ENCODE peak calls at places on chromosomes 3 and 15, in seven cellular contexts. M is endothelial cell, R is fibroblast of mammary gland, G is A673, F is fibroblast of the aortic adventitia, O is upper lobe of right lung, H is BJ. X is an unnamed sample.

GRCh38 chr3:44125882-44126281 is 115.8 kb upstream of the TOPAZ1 start:
- DNase-seq in M (no peak), R (peak; percentile 52), G (no peak), F (peak; percentile 87), O (no peak), H (no peak), X (no peak)

GRCh38 chr15:95994418-95994817 is 336.1 kb upstream of the NR2F2 start:
- DNase-seq in M (no peak), R (peak; percentile 73), G (peak; percentile 4), F (peak; percentile 8), O (no peak), H (no peak), X (no peak)

GRCh38 chr3:61299343-61299742 is 48.1 kb upstream of the FHIT start:
- DNase-seq in M (no peak), R (no peak), G (no peak), F (no peak), O (no peak), H (no peak), X (no peak)

GRCh38 chr3:25427155-25428002 is 684 bp upstream of the RARB start:
- DNase-seq in M (no peak), R (peak; percentile 64), G (no peak), F (peak; percentile 50), O (no peak), H (no peak), X (no peak)

GRCh38 chr15:64152507-64153387 is 1.2 kb downstream of the SNX22 start:
- DNase-seq in M (no peak), R (no peak), G (no peak), F (no peak), O (peak; percentile 71), H (no peak), X (peak; percentile 65)

GRCh38 chr3:152174876-152175575 is 93.7 kb upstream of the MBNL1 start:
- DNase-seq in M (no peak), R (no peak), G (no peak), F (no peak), O (no peak), H (no peak), X (no peak)

GRCh38 chr3:134869153-134869726 is 74.2 kb downstream of the EPHB1 start:
- DNase-seq in M (no peak), R (no peak), G (no peak), F (no peak), O (no peak), H (no peak), X (no peak)

GRCh38 chr15:81398910-81399551 is 25.0 kb upstream of the TMC3 start:
- DNase-seq in M (no peak), R (peak; percentile 59), G (no peak), F (peak; percentile 35), O (no peak), H (peak; percentile 39), X (no peak)

GRCh38 chr15:90221251-90221900 is 12.4 kb downstream of the CIB1 start:
- DNase-seq in M (peak; percentile 76), R (peak; percentile 92), G (peak; percentile 67), F (peak; percentile 95), O (peak; percentile 82), H (no peak), X (peak; percentile 78)

GRCh38 chr3:193863657-193864323 is 270.8 kb downstream of the OPA1 start:
- DNase-seq in M (no peak), R (no peak), G (no peak), F (no peak), O (no peak), H (no peak), X (no peak)

GRCh38 chr3:177037241-177037640 is 160.0 kb downstream of the TBL1XR1 start:
- DNase-seq in M (no peak), R (peak; percentile 40), G (no peak), F (no peak), O (no peak), H (no peak), X (no peak)

GRCh38 chr3:32856355-32856889 is 38.6 kb downstream of the TRIM71 start:
- DNase-seq in M (no peak), R (peak; percentile 45), G (no peak), F (no peak), O (peak; percentile 69), H (no peak), X (no peak)

GRCh38 chr3:192246847-192247520 is 480.4 kb downstream of the FGF12 start:
- DNase-seq in M (no peak), R (peak; percentile 0), G (peak; percentile 74), F (no peak), O (no peak), H (no peak), X (no peak)

GRCh38 chr3:10423171-10423882 is 82.1 kb downstream of the ATP2B2 start:
- DNase-seq in M (no peak), R (no peak), G (no peak), F (no peak), O (no peak), H (no peak), X (no peak)

GRCh38 chr15:31397851-31398661 is 71.4 kb downstream of the KLF13 start:
- DNase-seq in M (no peak), R (no peak), G (no peak), F (no peak), O (no peak), H (no peak), X (no peak)

GRCh38 chr15:76168237-76168984 is 108.6 kb downstream of the TMEM266 start:
- DNase-seq in M (no peak), R (no peak), G (no peak), F (no peak), O (no peak), H (no peak), X (no peak)

DNA sequence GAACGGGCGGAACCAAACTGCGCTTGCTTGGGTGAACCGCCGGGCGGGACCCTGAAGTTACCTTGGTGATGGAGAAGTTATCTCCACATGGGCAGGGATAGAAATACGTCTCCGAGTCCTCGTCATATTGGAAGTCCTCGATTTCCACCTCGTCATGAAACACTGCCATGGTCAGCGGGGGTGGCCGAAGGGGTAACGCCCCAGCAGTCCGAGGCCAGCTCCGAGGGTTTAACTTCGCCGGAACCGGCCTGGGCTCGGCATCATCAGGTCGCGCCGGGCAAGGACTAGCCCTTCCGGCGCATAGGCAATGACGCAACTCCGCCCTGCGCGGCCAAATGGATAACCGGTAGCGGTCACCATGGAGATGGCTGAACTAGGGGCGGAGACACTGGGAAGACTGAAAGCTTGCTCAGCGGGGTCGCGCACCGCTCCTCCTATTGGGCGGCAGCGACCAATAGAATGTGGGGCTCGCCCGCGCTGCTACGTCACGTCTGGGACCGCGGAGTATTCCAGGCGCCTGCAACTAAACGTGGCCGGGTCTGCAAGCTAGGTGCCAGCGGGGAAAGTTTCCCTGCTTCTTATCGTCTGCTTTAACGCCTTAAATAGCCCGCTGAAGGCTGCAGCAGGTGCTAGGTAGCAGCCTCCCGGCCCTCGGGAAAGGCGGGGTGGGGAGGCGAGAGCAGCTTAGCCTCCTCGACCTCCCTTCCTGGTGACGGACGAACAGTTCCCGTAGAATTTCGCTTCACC is at the start of the genes DPH3 and OXNAD1:
- DNase-seq in M (peak; percentile 98), R (peak; percentile 100), G (peak; percentile 99), F (peak; percentile 100), O (peak; percentile 100), H (peak; percentile 93), X (peak; percentile 93)
- TF ChIP-seq CTCF in M (no peak), R (no peak), G (no peak), F (no peak), O (no peak), H (no peak), X (no peak)

GRCh38 chr3:65425880-65426279 is 612.8 kb downstream of the MAGI1 start:
- DNase-seq in M (peak; percentile 20), R (peak; percentile 36), G (peak; percentile 8), F (peak; percentile 18), O (no peak), H (no peak), X (no peak)
- TF ChIP-seq CTCF in M (no peak), R (peak; percentile 54), G (peak; percentile 23), F (peak; percentile 49), O (peak; percentile 11), H (peak; percentile 50), X (no peak)

GRCh38 chr15:51623386-51623938 is 891 bp upstream of the DMXL2 start:
- DNase-seq in M (no peak), R (no peak), G (peak; percentile 10), F (no peak), O (no peak), H (no peak), X (peak; percentile 21)

GRCh38 chr15:51622269-51623180 is at the start of gene DMXL2:
- DNase-seq in M (peak; percentile 89), R (peak; percentile 78), G (peak; percentile 94), F (peak; percentile 79), O (peak; percentile 95), H (peak; percentile 27), X (peak; percentile 79)

GRCh38 chr15:51620647-51621046 is 1.9 kb downstream of the DMXL2 start:
- DNase-seq in M (no peak), R (no peak), G (no peak), F (no peak), O (no peak), H (no peak), X (peak; percentile 16)

GRCh38 chr15:51621155-51621554 is 1.4 kb downstream of the DMXL2 start:
- DNase-seq in M (no peak), R (no peak), G (no peak), F (no peak), O (no peak), H (no peak), X (no peak)

GRCh38 chr15:51621917-51622268 is 678 bp downstream of the DMXL2 start:
- DNase-seq in M (peak; percentile 40), R (peak; percentile 59), G (peak; percentile 55), F (peak; percentile 63), O (no peak), H (no peak), X (peak; percentile 54)
- TF ChIP-seq CTCF in M (no peak), R (peak; percentile 11), G (no peak), F (peak; percentile 37), O (peak; percentile 21), H (peak; percentile 32), X (no peak)

GRCh38 chr3:127204841-127205582 is 12.1 kb downstream of the PRR23E start:
- DNase-seq in M (no peak), R (no peak), G (no peak), F (no peak), O (no peak), H (no peak), X (no peak)
- TF ChIP-seq CTCF in M (no peak), R (no peak), G (no peak), F (no peak), O (no peak), H (no peak), X (no peak)

DNA sequence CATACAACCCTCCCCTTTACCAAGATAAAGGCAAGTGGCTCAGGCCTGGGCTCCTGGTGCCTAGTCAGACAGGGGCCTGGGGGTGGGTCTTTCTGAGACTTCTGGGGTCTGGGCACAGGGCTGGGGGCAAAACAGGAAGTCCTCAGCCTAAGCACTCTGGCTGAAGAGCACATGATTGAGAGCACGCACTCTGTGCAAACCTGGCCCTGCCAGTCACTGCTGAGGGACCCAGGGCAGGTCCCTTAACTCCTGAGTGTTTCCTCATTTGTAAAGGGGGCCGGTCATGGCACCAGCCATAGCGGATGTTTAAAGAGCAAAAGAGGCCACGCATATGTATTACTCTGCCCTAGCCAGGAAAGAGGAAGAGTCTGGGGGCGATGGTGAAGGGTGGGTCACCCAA is 16.0 kb downstream of the TKT start:
- DNase-seq in M (no peak), R (no peak), G (no peak), F (no peak), O (no peak), H (no peak), X (no peak)
- TF ChIP-seq CTCF in M (no peak), R (no peak), G (no peak), F (no peak), O (no peak), H (no peak), X (no peak)

X was measured in GM13977.